ENCODE peak calls at places on chromosomes 7 and 10, in four cellular contexts. C, U, G and B are unnamed samples.

GRCh38 chr7:148676291-148676690 is 22.4 kb upstream of the CUL1 start:
- DNase-seq in C (no peak), U (no peak), G (no peak), B (no peak)

GRCh38 chr10:3500408-3500856 is 284.6 kb downstream of the KLF6 start:
- DNase-seq in C (no peak), U (peak; percentile 81), G (no peak), B (no peak)

GRCh38 chr7:157401567-157402387 is 65.0 kb downstream of the DNAJB6 start:
- DNase-seq in C (no peak), U (no peak), G (peak; percentile 35), B (peak; percentile 19)

GRCh38 chr10:78543749-78544446 is 510.2 kb downstream of the RPS24 start:
- DNase-seq in C (no peak), U (peak; percentile 87), G (no peak), B (no peak)

GRCh38 chr7:131606346-131607290 is 50.2 kb upstream of the PODXL start:
- DNase-seq in C (no peak), U (no peak), G (no peak), B (no peak)

GRCh38 chr10:97321807-97322195 is 2.7 kb downstream of the FRAT1 start:
- DNase-seq in C (no peak), U (no peak), G (no peak), B (no peak)

GRCh38 chr7:73470208-73470607 is 36.6 kb downstream of the FZD9 start:
- DNase-seq in C (no peak), U (no peak), G (no peak), B (no peak)

GRCh38 chr10:90148121-90148855 is 446.9 kb downstream of the KIF20B start:
- DNase-seq in C (no peak), U (no peak), G (no peak), B (peak; percentile 21)

GRCh38 chr10:71536332-71536731 is 139.6 kb downstream of the CDH23 start:
- DNase-seq in C (no peak), U (no peak), G (no peak), B (no peak)

GRCh38 chr7:128830231-128831177 is at the start of gene FLNC:
- DNase-seq in C (no peak), U (peak; percentile 91), G (peak; percentile 69), B (no peak)

GRCh38 chr7:54419209-54419608 is 123.0 kb upstream of the VSTM2A start:
- DNase-seq in C (no peak), U (no peak), G (no peak), B (no peak)

GRCh38 chr7:48665361-48666135 is 258.8 kb upstream of the CDC14C start:
- DNase-seq in C (no peak), U (no peak), G (no peak), B (no peak)

GRCh38 chr7:1597361-1597760 is 27.5 kb upstream of the PSMG3 start:
- DNase-seq in C (no peak), U (no peak), G (no peak), B (no peak)

GRCh38 chr7:112594397-112594796 is 113.6 kb downstream of the LSMEM1 start:
- DNase-seq in C (no peak), U (no peak), G (no peak), B (no peak)

GRCh38 chr7:126689037-126689436 is 563.7 kb downstream of the GRM8 start:
- DNase-seq in C (no peak), U (no peak), G (no peak), B (no peak)

GRCh38 chr10:25704622-25705021 is 229.4 kb upstream of the MYO3A start:
- DNase-seq in C (no peak), U (no peak), G (no peak), B (no peak)

GRCh38 chr7:142807855-142808460 is 37.2 kb downstream of the PRSS2 start:
- DNase-seq in C (no peak), U (no peak), G (no peak), B (peak; percentile 11)

GRCh38 chr10:93593749-93594148 is 7.3 kb downstream of the RBP4 start:
- DNase-seq in C (no peak), U (no peak), G (no peak), B (no peak)

GRCh38 chr10:112958275-112958995 is 8.4 kb downstream of the TCF7L2 start:
- DNase-seq in C (no peak), U (no peak), G (no peak), B (no peak)

GRCh38 chr7:16144361-16144760 is 277.0 kb downstream of the CRPPA start:
- DNase-seq in C (no peak), U (no peak), G (no peak), B (no peak)

GRCh38 chr7:20340839-20341238 is 10.1 kb downstream of the ITGB8 start:
- DNase-seq in C (no peak), U (no peak), G (no peak), B (no peak)

GRCh38 chr10:79356104-79356503 is 8.8 kb downstream of the PPIF start:
- DNase-seq in C (no peak), U (no peak), G (no peak), B (peak; percentile 68)

GRCh38 chr10:71584902-71585578 is 134.5 kb downstream of the C10orf105 start:
- DNase-seq in C (no peak), U (no peak), G (peak; percentile 28), B (no peak)